ENCODE peak calls at places on chromosomes 5 and 9, in six cellular contexts. G, H, A, C, K and X are unnamed samples.

GRCh38 chr5:88813805-88814584 is 69.0 kb downstream of the MEF2C start:
- DNase-seq in G (no peak), H (no peak), A (no peak), C (no peak), K (no peak), X (no peak)

GRCh38 chr9:121817476-121817875 is 166.0 kb downstream of the DAB2IP start:
- DNase-seq in G (no peak), H (no peak), A (no peak), C (no peak), K (no peak), X (no peak)

GRCh38 chr5:94471496-94471895 is 146.9 kb downstream of the KIAA0825 start:
- DNase-seq in G (no peak), H (peak), A (no peak), C (no peak), K (no peak), X (no peak)

GRCh38 chr5:121890297-121890858 is 38.7 kb downstream of the FTMT start:
- DNase-seq in G (no peak), H (no peak), A (no peak), C (no peak), K (no peak), X (no peak)

GRCh38 chr9:124735121-124735520 is 36.0 kb downstream of the NR6A1 start:
- DNase-seq in G (peak), H (no peak), A (no peak), C (no peak), K (no peak), X (no peak)

GRCh38 chr5:95861858-95862561 is 39.5 kb upstream of the GLRX start:
- DNase-seq in G (no peak), H (no peak), A (no peak), C (no peak), K (no peak), X (no peak)

GRCh38 chr9:124257865-124258764 is at the start of gene NEK6:
- DNase-seq in G (peak), H (no peak), A (peak), C (no peak), K (no peak), X (no peak)

GRCh38 chr5:11888221-11888620 is 16.0 kb downstream of the CTNND2 start:
- DNase-seq in G (no peak), H (no peak), A (no peak), C (no peak), K (no peak), X (no peak)

GRCh38 chr5:42654645-42655044 is 102.0 kb upstream of the CCDC152 start:
- DNase-seq in G (no peak), H (no peak), A (no peak), C (no peak), K (no peak), X (no peak)

GRCh38 chr9:20408513-20408912 is 213.8 kb downstream of the MLLT3 start:
- DNase-seq in G (no peak), H (no peak), A (no peak), C (no peak), K (no peak), X (no peak)

GRCh38 chr5:61933787-61934626 is 372.0 kb upstream of the KIF2A start:
- DNase-seq in G (peak), H (peak), A (no peak), C (peak), K (peak), X (peak)

GRCh38 chr5:35232124-35232523 is 1.8 kb upstream of the PRLR start:
- DNase-seq in G (no peak), H (no peak), A (no peak), C (no peak), K (no peak), X (no peak)

GRCh38 chr5:150208187-150209015 is 18.5 kb downstream of the SLC6A7 start:
- DNase-seq in G (no peak), H (no peak), A (no peak), C (no peak), K (no peak), X (no peak)